ENCODE peak calls at places on chromosomes 3 and 15, in six cellular contexts. B is AG08395; H is posterior cingulate gyrus; T is stimulated activated CD8-positive, alpha-beta memory T cell treated with anti-CD3 and anti-CD28 coated beads, Interleukin-15, amount 100 ng/mL, for 24 hours; J is WTC11; G is small intestine. P is an unnamed sample.

GRCh38 chr3:66712210-66712609 is 211.4 kb upstream of the LRIG1 start:
- DNase-seq in B (no peak), H (no peak), T (no peak), J (no peak), G (no peak), P (no peak)

GRCh38 chr3:108125550-108126071 is 34.8 kb upstream of the CD47 start:
- DNase-seq in B (no peak), H (no peak), T (peak), J (no peak), G (peak), P (no peak)

GRCh38 chr3:37973250-37974054 is 17.1 kb upstream of the VILL start:
- DNase-seq in B (no peak), H (peak), T (no peak), J (no peak), G (no peak), P (no peak)

GRCh38 chr3:78497692-78498091 is 1270.1 kb downstream of the ROBO1 start:
- DNase-seq in B (no peak), H (no peak), T (no peak), J (no peak), G (no peak), P (no peak)

GRCh38 chr15:89749951-89750559 is 994 bp downstream of the MESP1 start:
- DNase-seq in B (no peak), H (peak), T (no peak), J (no peak), G (peak), P (no peak)

GRCh38 chr3:60102154-60102553 is 1052.3 kb upstream of the CFAP20DC start:
- DNase-seq in B (no peak), H (no peak), T (no peak), J (no peak), G (peak), P (no peak)

GRCh38 chr3:12707425-12707824 is 43.5 kb upstream of the RAF1 start:
- DNase-seq in B (no peak), H (no peak), T (no peak), J (no peak), G (peak), P (no peak)

GRCh38 chr3:171813897-171814460 is 3.7 kb upstream of the PLD1 start:
- DNase-seq in B (peak), H (no peak), T (no peak), J (no peak), G (no peak), P (no peak)

GRCh38 chr3:71247948-71248315 is 335.6 kb downstream of the FOXP1 start:
- DNase-seq in B (no peak), H (no peak), T (no peak), J (no peak), G (no peak), P (no peak)

GRCh38 chr15:82858932-82859331 is 49.5 kb downstream of the WHAMM start:
- DNase-seq in B (no peak), H (no peak), T (no peak), J (no peak), G (no peak), P (no peak)

GRCh38 chr3:128054363-128054762 is 2.1 kb downstream of the SEC61A1 start:
- DNase-seq in B (peak), H (no peak), T (no peak), J (no peak), G (peak), P (no peak)

GRCh38 chr3:42032693-42033349 is 58.3 kb upstream of the TRAK1 start:
- DNase-seq in B (peak), H (no peak), T (no peak), J (no peak), G (no peak), P (no peak)

GRCh38 chr3:111392911-111393351 is 149.1 kb upstream of the CD96 start:
- DNase-seq in B (no peak), H (no peak), T (no peak), J (no peak), G (peak), P (no peak)

GRCh38 chr15:88695046-88695445 is 56.2 kb downstream of the ISG20 start:
- DNase-seq in B (peak), H (no peak), T (no peak), J (no peak), G (no peak), P (no peak)